ENCODE peak calls at places on chromosomes 1 and 21, in four cellular contexts. D is RPMI8226, Z is fibroblast of pulmonary artery, J is renal cortical epithelial cell. K is an unnamed sample.

GRCh38 chr1:173669491-173669941 is at the start of gene ANKRD45:
- DNase-seq in D (no peak), Z (peak), J (peak), K (peak)

GRCh38 chr1:38029725-38030511 is 16.7 kb downstream of the POU3F1 start:
- DNase-seq in D (peak), Z (peak), J (peak), K (no peak)

GRCh38 chr1:162404550-162405160 is 7.3 kb downstream of the SH2D1B start:
- DNase-seq in D (no peak), Z (peak), J (peak), K (no peak)

GRCh38 chr1:228155596-228156517 is 6.1 kb downstream of the GJC2 start:
- DNase-seq in D (no peak), Z (no peak), J (no peak), K (no peak)

GRCh38 chr1:174206148-174206826 is 47.0 kb downstream of the RABGAP1L start:
- DNase-seq in D (no peak), Z (peak), J (no peak), K (no peak)

GRCh38 chr1:84960371-84960770 is 36.5 kb downstream of the MCOLN2 start:
- DNase-seq in D (no peak), Z (peak), J (peak), K (no peak)

GRCh38 chr1:117368116-117369108 is 1.2 kb downstream of the MAN1A2 start:
- DNase-seq in D (peak), Z (no peak), J (peak), K (no peak)

GRCh38 chr1:25482211-25482610 is 51.5 kb downstream of the MACO1 start:
- DNase-seq in D (no peak), Z (no peak), J (no peak), K (no peak)

GRCh38 chr1:231416896-231417295 is 5.2 kb downstream of the EGLN1 start:
- DNase-seq in D (no peak), Z (no peak), J (no peak), K (no peak)

GRCh38 chr1:89587728-89588127 is 45.2 kb upstream of the LRRC8C start:
- DNase-seq in D (no peak), Z (no peak), J (peak), K (no peak)

GRCh38 chr21:45110873-45111624 is 36.7 kb downstream of the ADARB1 start:
- DNase-seq in D (peak), Z (no peak), J (no peak), K (no peak)

GRCh38 chr1:99771522-99771921 is 5.1 kb upstream of the FRRS1 start:
- DNase-seq in D (no peak), Z (no peak), J (no peak), K (no peak)

GRCh38 chr1:68442822-68443556 is 6.8 kb downstream of the RPE65 start:
- DNase-seq in D (peak), Z (peak), J (peak), K (no peak)

GRCh38 chr1:46342084-46342656 is 1.6 kb downstream of the NSUN4 start:
- DNase-seq in D (peak), Z (peak), J (peak), K (no peak)

GRCh38 chr1:118958937-118959631 is 29.1 kb downstream of the TBX15 start:
- DNase-seq in D (peak), Z (no peak), J (peak), K (no peak)

GRCh38 chr1:41783189-41783639 is 135.5 kb downstream of the HIVEP3 start:
- DNase-seq in D (no peak), Z (peak), J (peak), K (no peak)

GRCh38 chr1:178500936-178501554 is 4.3 kb upstream of the CLEC20A start:
- DNase-seq in D (no peak), Z (no peak), J (no peak), K (no peak)

GRCh38 chr1:160911441-160911840 is 26.5 kb upstream of the ITLN1 start:
- DNase-seq in D (no peak), Z (peak), J (peak), K (no peak)

GRCh38 chr1:223052931-223053330 is 90.1 kb downstream of the TLR5 start:
- DNase-seq in D (no peak), Z (peak), J (peak), K (no peak)

GRCh38 chr1:193199940-193200339 is 13.5 kb upstream of the B3GALT2 start:
- DNase-seq in D (no peak), Z (no peak), J (no peak), K (no peak)

GRCh38 chr1:161084205-161084988 is 5.0 kb downstream of the NECTIN4 start:
- DNase-seq in D (no peak), Z (peak), J (no peak), K (peak)

GRCh38 chr1:205448540-205449253 is 7.1 kb downstream of the BLACAT1 start:
- DNase-seq in D (no peak), Z (no peak), J (no peak), K (no peak)

GRCh38 chr1:224733021-224733911 is 117.1 kb downstream of the CNIH3 start:
- DNase-seq in D (no peak), Z (peak), J (peak), K (no peak)

GRCh38 chr1:33346921-33347649 is 26.2 kb upstream of the A3GALT2 start:
- DNase-seq in D (no peak), Z (peak), J (peak), K (no peak)

GRCh38 chr1:56507925-56508522 is 71.3 kb downstream of the PLPP3 start:
- DNase-seq in D (no peak), Z (no peak), J (no peak), K (no peak)

GRCh38 chr21:16644690-16645089 is 868.2 kb upstream of the CXADR start:
- DNase-seq in D (no peak), Z (peak), J (no peak), K (no peak)

K was measured in mesothelial cell of epicardium.